ENCODE peak calls at places on chromosomes 5 and 9, in eight cellular contexts. Z, A, W, L, H, C, U and F are unnamed samples. For H3K36me3, the result is how much of the 10 kb centered on the place peaks cover.

GRCh38 chr9:95757026-95757425 is 118.5 kb upstream of the ERCC6L2 start:
- DNase-seq in Z (no peak), A (no peak), W (no peak), L (peak), H (no peak), C (no peak), U (no peak), F (no peak)

GRCh38 chr9:15149450-15149849 is 157.6 kb downstream of the TTC39B start:
- DNase-seq in Z (no peak), A (no peak), W (no peak), L (no peak), H (no peak), C (no peak), U (no peak), F (no peak)

GRCh38 chr5:81035522-81035921 is 75.4 kb downstream of the RASGRF2 start:
- DNase-seq in Z (no peak), A (no peak), W (no peak), L (no peak), H (no peak), C (no peak), U (no peak), F (no peak)

GRCh38 chr5:16489322-16489791 is 23.8 kb upstream of the ZNF622 start:
- DNase-seq in Z (peak), A (peak), W (peak), L (peak), H (peak), C (peak), U (peak), F (peak)

GRCh38 chr9:107176701-107177100 is 106.4 kb upstream of the RAD23B start:
- DNase-seq in Z (peak), A (no peak), W (no peak), L (no peak), H (no peak), C (peak), U (no peak), F (peak)

GRCh38 chr5:53917095-53917494 is 356.7 kb downstream of the NDUFS4 start:
- DNase-seq in Z (peak), A (no peak), W (no peak), L (peak), H (no peak), C (no peak), U (no peak), F (no peak)

GRCh38 chr5:60487885-60488425 is 212.0 kb downstream of the DEPDC1B start:
- DNase-seq in Z (no peak), A (no peak), W (no peak), L (peak), H (no peak), C (peak), U (no peak), F (peak)

GRCh38 chr5:138905541-138905940 is 30.4 kb upstream of the LRRTM2 start:
- DNase-seq in Z (no peak), A (no peak), W (no peak), L (no peak), H (no peak), C (no peak), U (no peak), F (no peak)

GRCh38 chr9:132896906-132897305 is 18.2 kb downstream of the SPACA9 start:
- DNase-seq in Z (no peak), A (no peak), W (no peak), L (no peak), H (no peak), C (no peak), U (no peak), F (no peak)

GRCh38 chr9:101860920-101861319 is 122.5 kb upstream of the GRIN3A start:
- DNase-seq in Z (no peak), A (no peak), W (no peak), L (no peak), H (no peak), C (no peak), U (no peak), F (no peak)

GRCh38 chr5:109478830-109479229 is 69.1 kb upstream of the PJA2 start:
- DNase-seq in Z (no peak), A (no peak), W (no peak), L (no peak), H (no peak), C (no peak), U (no peak), F (no peak)

GRCh38 chr5:150303070-150303595 is 428 bp upstream of the ARSI start:
- DNase-seq in Z (peak), A (no peak), W (peak), L (no peak), H (no peak), C (no peak), U (no peak), F (peak)

GRCh38 chr9:18014556-18014955 is 435.7 kb downstream of the SH3GL2 start:
- DNase-seq in Z (no peak), A (no peak), W (no peak), L (no peak), H (no peak), C (no peak), U (no peak), F (peak)

GRCh38 chr5:1186351-1187233 is 14.8 kb upstream of the SLC6A19 start:
- DNase-seq in Z (no peak), A (no peak), W (no peak), L (no peak), H (no peak), C (no peak), U (no peak), F (no peak)

GRCh38 chr5:67181648-67182218 is 14.9 kb downstream of the CD180 start:
- DNase-seq in Z (peak), A (no peak), W (peak), L (no peak), H (no peak), C (no peak), U (no peak), F (no peak)

GRCh38 chr9:131140550-131140949 is 15.2 kb downstream of the NUP214 start:
- DNase-seq in Z (no peak), A (no peak), W (no peak), L (no peak), H (no peak), C (no peak), U (no peak), F (no peak)

GRCh38 chr9:122684851-122685250 is 9.9 kb downstream of the OR1L3 start:
- DNase-seq in Z (no peak), A (no peak), W (no peak), L (no peak), H (no peak), C (no peak), U (no peak), F (no peak)

GRCh38 chr5:112234000-112234399 is 185.1 kb downstream of the EPB41L4A start:
- DNase-seq in Z (no peak), A (no peak), W (no peak), L (no peak), H (no peak), C (no peak), U (no peak), F (no peak)

GRCh38 chr5:134101686-134102439 is 12.6 kb upstream of the TCF7 start:
- DNase-seq in Z (peak), A (peak), W (peak), L (peak), H (peak), C (peak), U (peak), F (peak)

GRCh38 chr9:89791754-89792153 is 186.9 kb downstream of the GADD45G start:
- DNase-seq in Z (no peak), A (no peak), W (no peak), L (no peak), H (no peak), C (no peak), U (no peak), F (no peak)

GRCh38 chr9:93776873-93777272 is 178.3 kb downstream of the BARX1 start:
- DNase-seq in Z (no peak), A (no peak), W (no peak), L (no peak), H (no peak), C (no peak), U (no peak), F (no peak)

GRCh38 chr5:77852514-77853352 is 76.6 kb upstream of the TBCA start:
- DNase-seq in Z (peak), A (no peak), W (peak), L (no peak), H (no peak), C (peak), U (no peak), F (peak)

GRCh38 chr5:41925555-41925946 is 470 bp downstream of the FBXO4 start:
- DNase-seq in Z (no peak), A (no peak), W (peak), L (peak), H (no peak), C (no peak), U (no peak), F (no peak)

GRCh38 chr9:125241863-125242739 is 958 bp upstream of the HSPA5 start:
- DNase-seq in Z (no peak), A (no peak), W (no peak), L (no peak), H (no peak), C (peak), U (no peak), F (peak)

GRCh38 chr9:91837982-91838731 is 111.9 kb downstream of the ROR2 start:
- DNase-seq in Z (no peak), A (no peak), W (no peak), L (peak), H (peak), C (no peak), U (no peak), F (peak)

GRCh38 chr5:2751592-2752021 is at the start of gene IRX2:
- DNase-seq in Z (peak), A (no peak), W (peak), L (peak), H (no peak), C (no peak), U (no peak), F (peak)

GRCh38 chr5:166342330-166342891 is 1949.0 kb upstream of the WWC1 start:
- DNase-seq in Z (no peak), A (no peak), W (no peak), L (no peak), H (no peak), C (no peak), U (no peak), F (no peak)

GRCh38 chr5:149466457-149466972 is 84.7 kb downstream of the CSNK1A1 start:
- DNase-seq in Z (no peak), A (no peak), W (no peak), L (peak), H (no peak), C (no peak), U (no peak), F (peak)

GRCh38 chr9:124884376-124884775 is 22.4 kb downstream of the ARPC5L start:
- DNase-seq in Z (no peak), A (no peak), W (peak), L (no peak), H (no peak), C (no peak), U (no peak), F (no peak)

GRCh38 chr9:8251566-8251965 is 452.0 kb upstream of the DMAC1 start:
- DNase-seq in Z (no peak), A (no peak), W (no peak), L (no peak), H (no peak), C (no peak), U (no peak), F (no peak)

GRCh38 chr5:147558826-147559225 is 49.0 kb upstream of the DPYSL3 start:
- DNase-seq in Z (peak), A (no peak), W (peak), L (peak), H (no peak), C (peak), U (peak), F (peak)

GRCh38 chr9:134434896-134435506 is 108.7 kb downstream of the RXRA start:
- DNase-seq in Z (no peak), A (no peak), W (peak), L (peak), H (no peak), C (peak), U (no peak), F (peak)

GRCh38 chr5:10856071-10856470 is 95.0 kb upstream of the DAP start:
- DNase-seq in Z (no peak), A (no peak), W (peak), L (no peak), H (no peak), C (no peak), U (no peak), F (no peak)

GRCh38 chr9:88641471-88642240 is 106.7 kb downstream of the NXNL2 start:
- DNase-seq in Z (no peak), A (no peak), W (no peak), L (no peak), H (no peak), C (no peak), U (no peak), F (no peak)

GRCh38 chr5:1509346-1510085 is 14.2 kb downstream of the LPCAT1 start:
- DNase-seq in Z (no peak), A (no peak), W (no peak), L (no peak), H (no peak), C (no peak), U (no peak), F (no peak)

GRCh38 chr9:38689678-38690077 is 30.3 kb downstream of the FAM240B start:
- DNase-seq in Z (peak), A (no peak), W (peak), L (no peak), H (no peak), C (peak), U (no peak), F (peak)

GRCh38 chr9:111928342-111928720 is 31.7 kb downstream of the UGCG start:
- DNase-seq in Z (no peak), A (no peak), W (no peak), L (peak), H (no peak), C (no peak), U (no peak), F (no peak)

GRCh38 chr9:5845147-5845531 is 12.2 kb upstream of the ERMP1 start:
- DNase-seq in Z (no peak), A (no peak), W (no peak), L (no peak), H (no peak), C (no peak), U (no peak), F (no peak)

GRCh38 chr9:5846080-5846479 is 13.2 kb upstream of the ERMP1 start:
- DNase-seq in Z (no peak), A (no peak), W (no peak), L (no peak), H (no peak), C (peak), U (no peak), F (no peak)

GRCh38 chr9:5843450-5844249 is 10.7 kb upstream of the ERMP1 start:
- DNase-seq in Z (no peak), A (no peak), W (no peak), L (peak), H (no peak), C (peak), U (no peak), F (peak)

GRCh38 chr9:5848372-5848882 is 15.5 kb upstream of the ERMP1 start:
- DNase-seq in Z (no peak), A (no peak), W (no peak), L (no peak), H (no peak), C (no peak), U (no peak), F (no peak)

GRCh38 chr9:5846501-5846921 is 13.6 kb upstream of the ERMP1 start:
- DNase-seq in Z (no peak), A (no peak), W (no peak), L (peak), H (no peak), C (no peak), U (no peak), F (no peak)
- TF ChIP-seq EZH2phosphoT487 in Z (no peak), A (no peak), W (no peak), L (no peak), H (no peak), C (no peak), U (no peak), F (no peak)

DNA sequence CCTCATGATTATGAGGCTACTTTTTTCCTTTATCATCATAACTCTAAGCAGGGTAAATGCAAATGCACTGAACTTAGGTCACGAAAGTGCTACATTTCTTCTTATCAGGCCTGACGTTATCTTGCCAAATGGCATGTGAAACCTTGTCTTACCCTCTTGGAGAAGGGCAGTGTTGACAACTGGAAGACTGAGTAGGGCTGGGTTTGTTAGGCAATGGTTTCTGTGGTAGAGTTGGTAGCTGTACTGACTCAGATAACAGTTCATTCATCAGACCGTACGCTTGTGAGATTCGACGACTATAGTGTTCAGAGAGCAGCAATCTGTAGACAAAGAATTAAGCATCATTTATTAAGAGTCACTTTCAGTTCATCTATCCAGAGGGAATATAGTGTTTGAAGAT is 127.7 kb downstream of the CPLANE1 start:
- DNase-seq in Z (no peak), A (no peak), W (no peak), L (no peak), H (no peak), C (no peak), U (no peak), F (no peak)
- H3K36me3 ChIP-seq in Z (under half), A (under half), W (under half), L (under half), H (under half), C (under half), U (under half), F (under half)

GRCh38 chr5:18113724-18114123 is 479.5 kb downstream of the TAF11L14 start:
- DNase-seq in Z (peak), A (no peak), W (peak), L (peak), H (no peak), C (no peak), U (no peak), F (peak)
- TF ChIP-seq CTCF in Z (peak), A (peak), W (peak), L (peak), H (no peak), C (peak), U (peak), F (peak)

GRCh38 chr5:120510098-120510634 is 46.1 kb downstream of the PRR16 start:
- DNase-seq in Z (no peak), A (no peak), W (no peak), L (no peak), H (no peak), C (no peak), U (no peak), F (no peak)

GRCh38 chr5:120507197-120507596 is 43.1 kb downstream of the PRR16 start:
- DNase-seq in Z (no peak), A (no peak), W (no peak), L (no peak), H (no peak), C (no peak), U (no peak), F (no peak)

GRCh38 chr5:120510994-120511686 is 47.0 kb downstream of the PRR16 start:
- DNase-seq in Z (no peak), A (no peak), W (no peak), L (no peak), H (no peak), C (peak), U (no peak), F (no peak)

GRCh38 chr5:120507826-120508463 is 43.8 kb downstream of the PRR16 start:
- DNase-seq in Z (peak), A (no peak), W (no peak), L (no peak), H (no peak), C (no peak), U (no peak), F (no peak)

GRCh38 chr5:120509056-120509455 is 45.0 kb downstream of the PRR16 start:
- DNase-seq in Z (no peak), A (no peak), W (no peak), L (no peak), H (no peak), C (no peak), U (no peak), F (peak)
- TF ChIP-seq EZH2phosphoT487 in Z (no peak), A (no peak), W (no peak), L (no peak), H (no peak), C (no peak), U (no peak), F (peak)

DNA sequence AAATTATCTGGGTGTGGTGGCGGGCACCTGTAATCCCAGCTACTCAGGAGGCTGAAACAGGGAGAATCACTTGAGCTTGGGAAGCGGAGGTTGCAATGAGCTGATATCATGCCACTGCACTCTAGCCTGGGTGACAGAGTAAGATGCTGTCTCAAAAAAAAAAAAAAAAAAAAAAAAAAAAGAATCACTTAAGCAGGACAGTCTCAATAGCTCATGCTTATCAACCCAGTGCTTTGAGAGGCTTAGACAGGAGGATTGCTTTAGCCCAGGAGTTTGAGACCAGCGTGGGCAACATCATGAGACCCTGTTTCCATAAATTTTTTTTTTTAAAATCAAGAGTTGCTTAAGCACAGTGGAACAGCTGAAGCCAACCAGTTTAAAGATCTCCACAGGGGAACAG is 42.6 kb downstream of the LEAP2 start:
- DNase-seq in Z (no peak), A (no peak), W (no peak), L (no peak), H (no peak), C (no peak), U (no peak), F (no peak)
- H3K36me3 ChIP-seq in Z (under half), A (half or more), W (under half), L (under half), H (under half), C (under half), U (under half), F (under half)

GRCh38 chr9:109624901-109625300 is 126.8 kb upstream of the PTPN3 start:
- DNase-seq in Z (no peak), A (no peak), W (no peak), L (no peak), H (no peak), C (no peak), U (no peak), F (no peak)

GRCh38 chr9:109624143-109624542 is 126.0 kb upstream of the PTPN3 start:
- DNase-seq in Z (no peak), A (no peak), W (no peak), L (no peak), H (no peak), C (no peak), U (no peak), F (no peak)

GRCh38 chr9:109632817-109633216 is 134.7 kb upstream of the PTPN3 start:
- DNase-seq in Z (no peak), A (no peak), W (no peak), L (no peak), H (no peak), C (no peak), U (no peak), F (no peak)

GRCh38 chr9:109629615-109630014 is 131.5 kb upstream of the PTPN3 start:
- DNase-seq in Z (no peak), A (no peak), W (no peak), L (no peak), H (no peak), C (no peak), U (no peak), F (no peak)

GRCh38 chr9:109627042-109627441 is 128.9 kb upstream of the PTPN3 start:
- DNase-seq in Z (peak), A (no peak), W (no peak), L (no peak), H (no peak), C (no peak), U (no peak), F (no peak)
- TF ChIP-seq CTCF in Z (peak), A (no peak), W (no peak), L (no peak), H (no peak), C (no peak), U (no peak), F (no peak)

GRCh38 chr9:136545065-136545965 is 533 bp downstream of the NOTCH1 start:
- DNase-seq in Z (no peak), A (peak), W (peak), L (no peak), H (no peak), C (peak), U (peak), F (peak)
- TF ChIP-seq EZH2phosphoT487 in Z (no peak), A (no peak), W (no peak), L (no peak), H (no peak), C (no peak), U (no peak), F (no peak)

GRCh38 chr9:127662617-127663016 is 44.2 kb upstream of the CFAP157 start:
- DNase-seq in Z (no peak), A (no peak), W (no peak), L (no peak), H (no peak), C (no peak), U (no peak), F (no peak)

GRCh38 chr9:127664324-127664677 is 42.5 kb upstream of the CFAP157 start:
- DNase-seq in Z (no peak), A (no peak), W (no peak), L (no peak), H (no peak), C (no peak), U (no peak), F (no peak)

GRCh38 chr9:127658431-127658830 is 46.4 kb downstream of the STXBP1 start:
- DNase-seq in Z (no peak), A (no peak), W (no peak), L (no peak), H (no peak), C (no peak), U (no peak), F (no peak)

GRCh38 chr9:127661342-127661741 is 45.4 kb upstream of the CFAP157 start:
- DNase-seq in Z (peak), A (no peak), W (peak), L (no peak), H (no peak), C (peak), U (no peak), F (no peak)

GRCh38 chr9:127660886-127661285 is 45.9 kb upstream of the CFAP157 start:
- DNase-seq in Z (no peak), A (no peak), W (no peak), L (no peak), H (no peak), C (no peak), U (no peak), F (no peak)
- H3K36me3 ChIP-seq in Z (under half), A (under half), W (under half), L (under half), H (under half), C (under half), U (under half), F (under half)